ENCODE peak calls at places on chromosomes 6 and 20, in ten cellular contexts. F, G, N, K, P, J, X, I, Z and T are unnamed samples.

GRCh38 chr20:25584905-25585704 is at the start of gene NINL:
- DNase-seq in F (peak), G (peak), N (no peak), K (peak), P (no peak), J (peak), X (peak), I (no peak), Z (peak), T (peak)

GRCh38 chr6:3259491-3259958 is 778 bp downstream of the PSMG4 start:
- DNase-seq in F (peak), G (peak), N (peak), K (peak), P (peak), J (peak), X (no peak), I (peak), Z (peak), T (peak)

GRCh38 chr6:156912431-156912830 is 135.3 kb downstream of the ARID1B start:
- DNase-seq in F (peak), G (no peak), N (no peak), K (peak), P (no peak), J (peak), X (no peak), I (peak), Z (no peak), T (no peak)

GRCh38 chr20:3106658-3107463 is 22.3 kb upstream of the AVP start:
- DNase-seq in F (no peak), G (no peak), N (no peak), K (no peak), P (no peak), J (no peak), X (no peak), I (no peak), Z (no peak), T (no peak)

GRCh38 chr6:145028144-145028818 is 707.0 kb downstream of the EPM2A start:
- DNase-seq in F (no peak), G (peak), N (peak), K (peak), P (peak), J (peak), X (no peak), I (peak), Z (no peak), T (peak)

GRCh38 chr6:38080889-38081288 is 261.4 kb downstream of the ZFAND3 start:
- DNase-seq in F (no peak), G (no peak), N (no peak), K (no peak), P (peak), J (no peak), X (no peak), I (peak), Z (no peak), T (peak)

GRCh38 chr6:29764422-29765196 is 41.4 kb downstream of the HLA-F start:
- DNase-seq in F (no peak), G (peak), N (no peak), K (no peak), P (peak), J (no peak), X (no peak), I (no peak), Z (no peak), T (peak)

GRCh38 chr6:79468116-79468515 is 69.1 kb downstream of the LCA5 start:
- DNase-seq in F (no peak), G (peak), N (no peak), K (no peak), P (no peak), J (no peak), X (no peak), I (no peak), Z (no peak), T (no peak)